ENCODE peak calls at places on chromosomes 1 and 21, in seven cellular contexts. L is naive thymus-derived CD4-positive, alpha-beta T cell; V is central memory CD4-positive, alpha-beta T cell; W is BJ; E is stimulated activated CD4-positive, alpha-beta T cell treated with anti-CD3 and anti-CD28 coated beads, Interleukin-1b, Interleukin-23, amount 100 ng/mL, for 24 hours; D is fibroblast of mammary gland; I is ACHN. U is an unnamed sample.

GRCh38 chr1:201903135-201903534 is 14.4 kb downstream of the SHISA4 start:
- DNase-seq in V (no peak), D (peak), I (no peak), L (no peak), W (no peak), E (no peak), U (no peak)

GRCh38 chr1:235902638-235903542 is 36.2 kb upstream of the LYST start:
- DNase-seq in D (peak), I (peak), W (peak), L (no peak), E (no peak), V (no peak), U (peak)

GRCh38 chr1:204990059-204990664 is 52.9 kb upstream of the CNTN2 start:
- DNase-seq in E (no peak), I (no peak), W (no peak), V (no peak), D (no peak), L (no peak), U (no peak)

GRCh38 chr1:31782066-31782762 is 18.1 kb upstream of the ADGRB2 start:
- DNase-seq in E (no peak), I (no peak), D (no peak), V (no peak), L (no peak), W (no peak), U (no peak)

GRCh38 chr1:62962794-62963776 is 179.2 kb downstream of the ATG4C start:
- DNase-seq in V (no peak), I (peak), D (peak), E (no peak), W (no peak), L (no peak), U (peak)

GRCh38 chr1:143748906-143749305 is 222.9 kb downstream of the FAM72C start:
- DNase-seq in W (no peak), D (no peak), E (no peak), I (no peak), L (no peak), V (no peak), U (no peak)

GRCh38 chr1:22139066-22139594 is 3.8 kb downstream of the WNT4 start:
- DNase-seq in I (no peak), L (no peak), V (no peak), W (no peak), D (no peak), E (no peak), U (no peak)

GRCh38 chr1:100009458-100009857 is 39.7 kb downstream of the SLC35A3 start:
- DNase-seq in I (peak), L (no peak), V (no peak), W (peak), D (peak), E (no peak), U (peak)

GRCh38 chr1:226945106-226945857 is 5.2 kb downstream of the COQ8A start:
- DNase-seq in E (no peak), W (no peak), L (no peak), V (no peak), D (no peak), I (no peak), U (no peak)

GRCh38 chr1:1763657-1764621 is 14.3 kb downstream of the NADK start:
- DNase-seq in W (no peak), V (no peak), I (no peak), L (no peak), D (peak), E (no peak), U (peak)

GRCh38 chr1:235739124-235739523 is 89.5 kb upstream of the GNG4 start:
- DNase-seq in V (no peak), L (no peak), E (no peak), W (peak), D (peak), I (no peak), U (peak)

GRCh38 chr1:29567257-29567656 is 330.9 kb downstream of the PTPRU start:
- DNase-seq in D (no peak), E (no peak), W (no peak), L (no peak), I (no peak), V (no peak), U (no peak)

GRCh38 chr1:7584157-7584556 is 186.9 kb upstream of the VAMP3 start:
- DNase-seq in L (no peak), E (no peak), D (no peak), V (no peak), W (no peak), I (no peak), U (no peak)

GRCh38 chr1:52032785-52033131 is 852 bp downstream of the KTI12 start:
- DNase-seq in I (peak), E (no peak), L (no peak), D (peak), V (no peak), W (no peak), U (no peak)

GRCh38 chr1:9009438-9010366 is 16.5 kb downstream of the SLC2A7 start:
- DNase-seq in L (no peak), V (no peak), I (no peak), D (peak), E (no peak), W (no peak), U (no peak)

GRCh38 chr21:46636550-46637289 is 1.2 kb downstream of the PRMT2 start:
- DNase-seq in W (no peak), D (no peak), E (no peak), I (no peak), L (peak), V (peak), U (no peak)

GRCh38 chr1:95984975-95985374 is 736.6 kb upstream of the PTBP2 start:
- DNase-seq in W (no peak), D (no peak), L (no peak), V (no peak), E (no peak), I (no peak), U (no peak)

GRCh38 chr1:211066781-211067384 is 67.1 kb downstream of the KCNH1 start:
- DNase-seq in V (no peak), I (no peak), W (no peak), D (no peak), L (no peak), E (no peak), U (no peak)

GRCh38 chr1:196309386-196309785 is 298.9 kb downstream of the KCNT2 start:
- DNase-seq in D (peak), E (no peak), V (no peak), L (no peak), W (peak), I (peak), U (peak)

GRCh38 chr1:11285883-11286734 is 13.1 kb downstream of the UBIAD1 start:
- DNase-seq in L (no peak), I (peak), D (peak), E (no peak), W (no peak), V (no peak), U (no peak)

GRCh38 chr21:38675450-38675849 is 130.3 kb upstream of the ETS2 start:
- DNase-seq in I (no peak), V (no peak), W (no peak), D (no peak), L (no peak), E (no peak), U (no peak)

GRCh38 chr1:117581391-117581943 is 24.4 kb upstream of the TENT5C start:
- DNase-seq in L (no peak), I (no peak), D (no peak), V (no peak), E (no peak), W (no peak), U (no peak)

GRCh38 chr1:228487336-228488106 is at the start of gene RNF187:
- DNase-seq in W (no peak), D (no peak), I (peak), E (peak), L (no peak), V (peak), U (no peak)

GRCh38 chr1:204207136-204207616 is 6.6 kb downstream of the GOLT1A start:
- DNase-seq in D (peak), V (peak), L (peak), W (no peak), E (peak), I (peak), U (no peak)

GRCh38 chr1:68384872-68385390 is 64.8 kb downstream of the RPE65 start:
- DNase-seq in W (peak), D (peak), V (no peak), I (peak), E (no peak), L (no peak), U (peak)

GRCh38 chr1:66503841-66504470 is 30.0 kb upstream of the SGIP1 start:
- DNase-seq in I (peak), V (peak), E (peak), L (peak), W (no peak), D (peak), U (no peak)

GRCh38 chr1:5798151-5798730 is 194.0 kb downstream of the NPHP4 start:
- DNase-seq in D (no peak), V (no peak), I (no peak), L (no peak), W (no peak), E (no peak), U (no peak)

GRCh38 chr1:86741947-86742572 is 37.7 kb downstream of the SH3GLB1 start:
- DNase-seq in E (no peak), L (peak), D (peak), W (no peak), I (peak), V (peak), U (no peak)

GRCh38 chr1:10899490-10900264 is 103.2 kb upstream of the CASZ1 start:
- DNase-seq in D (peak), V (no peak), E (no peak), L (no peak), W (no peak), I (no peak), U (no peak)

U was measured in GM04504.